ENCODE peak calls at places on chromosome 13, in five cellular contexts. W is amniotic stem cell, N is RKO, P is upper lobe of right lung, G is SW 1271. Q is an unnamed sample.

GRCh38 chr13:106466691-106467405 is 68.6 kb downstream of the EFNB2 start:
- DNase-seq in N (no peak), W (no peak), P (no peak), G (no peak), Q (no peak)

GRCh38 chr13:67048084-67048792 is 181.9 kb downstream of the PCDH9 start:
- DNase-seq in G (no peak), N (no peak), P (no peak), W (no peak), Q (no peak)

GRCh38 chr13:114227528-114227927 is 7.2 kb upstream of the CDC16 start:
- DNase-seq in W (no peak), G (no peak), N (no peak), P (no peak), Q (no peak)

GRCh38 chr13:80215368-80215767 is 125.6 kb downstream of the SPRY2 start:
- DNase-seq in W (no peak), G (no peak), N (no peak), P (no peak), Q (no peak)

GRCh38 chr13:40101708-40102359 is 446.4 kb downstream of the COG6 start:
- DNase-seq in P (no peak), G (no peak), W (no peak), N (no peak), Q (no peak)

GRCh38 chr13:35994131-35994966 is 136.8 kb downstream of the DCLK1 start:
- DNase-seq in N (no peak), P (no peak), G (no peak), W (peak; percentile 92), Q (no peak)

GRCh38 chr13:45055198-45055901 is 65.0 kb upstream of the GTF2F2 start:
- DNase-seq in G (peak; percentile 63), P (no peak), W (peak; percentile 22), N (peak; percentile 90), Q (peak; percentile 27)

GRCh38 chr13:30159446-30159839 is 147.9 kb downstream of the KATNAL1 start:
- DNase-seq in P (no peak), W (no peak), G (no peak), N (peak; percentile 21), Q (no peak)

GRCh38 chr13:99103536-99103935 is 97.1 kb upstream of the UBAC2 start:
- DNase-seq in G (no peak), N (no peak), P (no peak), W (no peak), Q (no peak)

GRCh38 chr13:32098275-32098674 is 66.7 kb downstream of the FRY start:
- DNase-seq in G (no peak), N (peak; percentile 32), W (no peak), P (no peak), Q (no peak)

GRCh38 chr13:98721825-98722510 is 30.5 kb downstream of the SLC15A1 start:
- DNase-seq in G (no peak), N (no peak), W (no peak), P (no peak), Q (no peak)

GRCh38 chr13:26132756-26133155 is 80.9 kb upstream of the SHISA2 start:
- DNase-seq in G (peak; percentile 13), N (peak; percentile 18), P (no peak), W (no peak), Q (no peak)

GRCh38 chr13:94548382-94549240 is 47.3 kb downstream of the TGDS start:
- DNase-seq in W (no peak), G (peak; percentile 69), P (peak; percentile 80), N (peak; percentile 58), Q (peak; percentile 88)

GRCh38 chr13:37361608-37362007 is 237.0 kb downstream of the POSTN start:
- DNase-seq in G (no peak), P (no peak), W (no peak), N (no peak), Q (no peak)

GRCh38 chr13:43269037-43269476 is 245.7 kb downstream of the DNAJC15 start:
- DNase-seq in N (peak; percentile 69), P (no peak), G (no peak), W (peak; percentile 76), Q (peak; percentile 18)

GRCh38 chr13:110150384-110151091 is 156.4 kb downstream of the COL4A1 start:
- DNase-seq in G (no peak), N (no peak), P (no peak), W (no peak), Q (no peak)

GRCh38 chr13:110912651-110913051 is 2.2 kb downstream of the ANKRD10 start:
- DNase-seq in G (no peak), N (peak; percentile 78), W (no peak), P (no peak), Q (no peak)

Q was measured in lower leg skin.